ENCODE peak calls at places on chromosomes 5 and 9, in nine cellular contexts. G is CD4-positive, alpha-beta memory T cell; W is astrocyte of the spinal cord; F is breast epithelium; E is globus pallidus; L is GM20000; J is dorsolateral prefrontal cortex; Z is activated naive CD4-positive, alpha-beta T cell treated with anti-CD3 and anti-CD28 coated beads, Interleukin-2, amount 10 ng/mL, durations not matched to agents 7 days and 5 days; T is activated CD4-positive, alpha-beta memory T cell treated with anti-CD3 and anti-CD28 coated beads for 36 hours. O is an unnamed sample.

GRCh38 chr9:19554518-19554917 is 145.7 kb downstream of the ACER2 start:
- DNase-seq in G (no peak), L (no peak), T (no peak), E (no peak), F (no peak), J (no peak), Z (no peak), W (no peak), O (no peak)

GRCh38 chr9:116059466-116059865 is 94.1 kb upstream of the PAPPA start:
- DNase-seq in E (no peak), Z (no peak), J (no peak), L (no peak), T (no peak), G (no peak), W (no peak), F (no peak), O (no peak)

GRCh38 chr5:157540707-157541451 is 34.7 kb downstream of the ADAM19 start:
- DNase-seq in L (peak), W (peak), J (no peak), E (no peak), F (no peak), Z (peak), T (peak), G (peak), O (peak)

GRCh38 chr5:181245427-181246275 is 1.9 kb upstream of the RACK1 start:
- DNase-seq in J (no peak), Z (no peak), L (peak), W (no peak), E (no peak), G (no peak), T (no peak), F (no peak), O (no peak)

GRCh38 chr5:18394154-18394804 is 760.0 kb downstream of the TAF11L14 start:
- DNase-seq in T (peak), F (peak), W (peak), Z (peak), E (peak), J (peak), L (peak), G (peak), O (peak)

GRCh38 chr5:95086932-95087818 is 197.7 kb downstream of the MCTP1 start:
- DNase-seq in G (no peak), F (no peak), J (no peak), L (no peak), W (no peak), Z (no peak), T (no peak), E (no peak), O (no peak)

GRCh38 chr5:88768411-88768810 is 114.6 kb downstream of the MEF2C start:
- DNase-seq in F (no peak), J (no peak), W (no peak), Z (no peak), E (no peak), L (no peak), T (no peak), G (no peak), O (no peak)

GRCh38 chr5:39555788-39556187 is 131.0 kb upstream of the DAB2 start:
- DNase-seq in Z (no peak), W (no peak), F (no peak), E (no peak), T (no peak), L (no peak), G (no peak), J (no peak), O (no peak)

GRCh38 chr5:56588125-56588516 is 227.2 kb upstream of the MAP3K1 start:
- DNase-seq in Z (no peak), F (no peak), J (no peak), G (no peak), W (no peak), T (no peak), L (no peak), E (no peak), O (no peak)

GRCh38 chr5:74316064-74316586 is 324.4 kb downstream of the ENC1 start:
- DNase-seq in W (peak), G (no peak), J (no peak), L (no peak), T (peak), F (peak), Z (no peak), E (no peak), O (no peak)

GRCh38 chr5:135116146-135116545 is 82.1 kb upstream of the PITX1 start:
- DNase-seq in G (no peak), F (no peak), Z (no peak), T (no peak), J (no peak), E (peak), W (no peak), L (no peak), O (no peak)

GRCh38 chr9:77810637-77811119 is 162.6 kb upstream of the GNA14 start:
- DNase-seq in T (no peak), J (no peak), F (no peak), Z (no peak), W (no peak), L (no peak), G (no peak), E (no peak), O (no peak)

O was measured in GM10248.